ENCODE peak calls at places on chromosomes 1 and 21, in six cellular contexts. J is amniotic stem cell, F is uterus, Y is T-helper 2 cell, O is K562, U is ELR. G is an unnamed sample.

GRCh38 chr1:29461115-29461739 is 224.9 kb downstream of the PTPRU start:
- DNase-seq in J (no peak), F (no peak), Y (no peak), O (no peak), U (no peak), G (no peak)

GRCh38 chr1:226870323-226871046 is at the start of gene PSEN2:
- DNase-seq in J (peak), F (peak), Y (peak), O (peak), U (peak), G (peak)

GRCh38 chr1:156498447-156499193 is 2.0 kb downstream of the MEF2D start:
- DNase-seq in J (no peak), F (peak), Y (no peak), O (no peak), U (peak), G (no peak)

GRCh38 chr1:163195728-163196448 is 6.8 kb downstream of the RGS5 start:
- DNase-seq in J (no peak), F (no peak), Y (no peak), O (no peak), U (no peak), G (no peak)

GRCh38 chr21:19640964-19641363 is 1237.4 kb upstream of the TMPRSS15 start:
- DNase-seq in J (no peak), F (no peak), Y (no peak), O (no peak), U (no peak), G (no peak)

GRCh38 chr1:36355811-36356210 is 29.9 kb downstream of the STK40 start:
- DNase-seq in J (no peak), F (no peak), Y (no peak), O (no peak), U (no peak), G (no peak)

GRCh38 chr1:4105300-4105880 is 205.3 kb upstream of the C1orf174 start:
- DNase-seq in J (no peak), F (no peak), Y (no peak), O (no peak), U (no peak), G (no peak)

GRCh38 chr1:211632808-211633522 is 42.5 kb downstream of the NEK2 start:
- DNase-seq in J (no peak), F (no peak), Y (no peak), O (no peak), U (peak), G (no peak)

GRCh38 chr1:153375511-153375910 is at the start of gene S100A12:
- DNase-seq in J (no peak), F (no peak), Y (no peak), O (no peak), U (peak), G (peak)

GRCh38 chr1:177586429-177586828 is 383.4 kb downstream of the SEC16B start:
- DNase-seq in J (peak), F (no peak), Y (no peak), O (no peak), U (peak), G (no peak)

GRCh38 chr1:26177182-26177684 is at the start of gene CNKSR1:
- DNase-seq in J (no peak), F (no peak), Y (no peak), O (no peak), U (no peak), G (no peak)

GRCh38 chr1:61079276-61079897 is 3.0 kb upstream of the NFIA start:
- DNase-seq in J (no peak), F (no peak), Y (no peak), O (no peak), U (peak), G (no peak)

GRCh38 chr1:22454476-22455056 is 2.9 kb downstream of the ZBTB40 start:
- DNase-seq in J (no peak), F (no peak), Y (no peak), O (no peak), U (no peak), G (no peak)

GRCh38 chr1:8463144-8463927 is 145.4 kb downstream of the SLC45A1 start:
- DNase-seq in J (peak), F (peak), Y (no peak), O (no peak), U (peak), G (peak)

GRCh38 chr1:211518330-211519289 is 26.6 kb upstream of the RD3 start:
- DNase-seq in J (no peak), F (no peak), Y (no peak), O (no peak), U (no peak), G (no peak)

GRCh38 chr21:31531967-31532366 is 127.5 kb upstream of the SOD1 start:
- DNase-seq in J (no peak), F (no peak), Y (no peak), O (no peak), U (no peak), G (no peak)